ENCODE peak calls at places on chromosomes 6 and 20, in ten cellular contexts. Q is lung, C is left lung, A is lower leg skin, W is GM20000, G is AG09309, X is AG10803, I is esophagus squamous epithelium, H is ovary, U is Peyer's patch. J is an unnamed sample.

GRCh38 chr6:102798631-102799030 is 1405.1 kb downstream of the GRIK2 start:
- DNase-seq in W (no peak), C (no peak), X (no peak), A (no peak), H (no peak), I (no peak), Q (no peak), U (no peak), G (no peak), J (no peak)

GRCh38 chr6:133756046-133756445 is 132.9 kb upstream of the TCF21 start:
- DNase-seq in U (no peak), G (no peak), Q (no peak), A (no peak), I (no peak), H (no peak), X (peak), W (no peak), C (no peak), J (no peak)

GRCh38 chr6:5081955-5082354 is 3.2 kb upstream of the PPP1R3G start:
- DNase-seq in W (no peak), Q (no peak), H (no peak), C (no peak), X (no peak), A (no peak), I (no peak), U (no peak), G (no peak), J (no peak)

GRCh38 chr20:24368253-24368652 is 101.2 kb upstream of the SYNDIG1 start:
- DNase-seq in C (no peak), Q (no peak), G (no peak), W (no peak), U (no peak), A (no peak), X (no peak), I (no peak), H (no peak), J (no peak)

GRCh38 chr6:124008689-124009371 is 205.2 kb downstream of the NKAIN2 start:
- DNase-seq in C (no peak), H (no peak), W (no peak), A (no peak), X (no peak), U (no peak), G (no peak), I (no peak), Q (no peak), J (no peak)

GRCh38 chr20:5024103-5024502 is 22.8 kb upstream of the SLC23A2 start:
- DNase-seq in I (no peak), X (no peak), C (no peak), W (no peak), A (no peak), U (no peak), G (no peak), Q (no peak), H (no peak), J (no peak)

GRCh38 chr6:42451595-42452170 is at the start of gene TRERF1:
- DNase-seq in X (peak), U (peak), C (peak), I (no peak), W (peak), G (no peak), A (peak), H (peak), Q (peak), J (peak)

GRCh38 chr6:27073441-27073840 is 174.1 kb upstream of the PRSS16 start:
- DNase-seq in A (no peak), G (no peak), X (no peak), C (no peak), Q (no peak), H (no peak), W (no peak), U (no peak), I (no peak), J (no peak)

GRCh38 chr6:20213271-20213798 is 1.1 kb upstream of the MBOAT1 start:
- DNase-seq in U (no peak), G (no peak), H (peak), I (no peak), A (no peak), W (no peak), C (no peak), Q (no peak), X (peak), J (no peak)

GRCh38 chr6:167564416-167565250 is 239.7 kb downstream of the TTLL2 start:
- DNase-seq in C (no peak), H (no peak), U (peak), I (no peak), Q (no peak), A (peak), W (no peak), X (no peak), G (no peak), J (no peak)

GRCh38 chr20:50272413-50273120 is 81.9 kb downstream of the CEBPB start:
- DNase-seq in X (no peak), A (no peak), I (no peak), G (no peak), Q (no peak), C (no peak), H (no peak), W (no peak), U (no peak), J (no peak)

GRCh38 chr20:19936801-19937583 is 80.2 kb upstream of the NAA20 start:
- DNase-seq in C (peak), A (no peak), H (no peak), U (no peak), X (no peak), I (no peak), G (no peak), Q (no peak), W (no peak), J (no peak)

GRCh38 chr20:62782149-62782892 is 14.0 kb upstream of the MRGBP start:
- DNase-seq in I (no peak), X (no peak), H (no peak), G (no peak), W (no peak), Q (no peak), U (no peak), C (no peak), A (no peak), J (no peak)
- TF ChIP-seq CTCF in I (no peak), X (peak), H (no peak), G (peak), W (peak), Q (no peak), U (no peak), C (no peak), A (no peak), J (no peak)

GRCh38 chr6:132734694-132735236 is 20.9 kb upstream of the VNN1 start:
- DNase-seq in A (no peak), I (no peak), Q (no peak), H (no peak), G (no peak), U (no peak), W (no peak), C (no peak), X (peak), J (no peak)
- TF ChIP-seq CTCF in A (no peak), I (no peak), Q (no peak), H (no peak), G (peak), U (no peak), W (no peak), C (no peak), X (peak), J (peak)

DNA sequence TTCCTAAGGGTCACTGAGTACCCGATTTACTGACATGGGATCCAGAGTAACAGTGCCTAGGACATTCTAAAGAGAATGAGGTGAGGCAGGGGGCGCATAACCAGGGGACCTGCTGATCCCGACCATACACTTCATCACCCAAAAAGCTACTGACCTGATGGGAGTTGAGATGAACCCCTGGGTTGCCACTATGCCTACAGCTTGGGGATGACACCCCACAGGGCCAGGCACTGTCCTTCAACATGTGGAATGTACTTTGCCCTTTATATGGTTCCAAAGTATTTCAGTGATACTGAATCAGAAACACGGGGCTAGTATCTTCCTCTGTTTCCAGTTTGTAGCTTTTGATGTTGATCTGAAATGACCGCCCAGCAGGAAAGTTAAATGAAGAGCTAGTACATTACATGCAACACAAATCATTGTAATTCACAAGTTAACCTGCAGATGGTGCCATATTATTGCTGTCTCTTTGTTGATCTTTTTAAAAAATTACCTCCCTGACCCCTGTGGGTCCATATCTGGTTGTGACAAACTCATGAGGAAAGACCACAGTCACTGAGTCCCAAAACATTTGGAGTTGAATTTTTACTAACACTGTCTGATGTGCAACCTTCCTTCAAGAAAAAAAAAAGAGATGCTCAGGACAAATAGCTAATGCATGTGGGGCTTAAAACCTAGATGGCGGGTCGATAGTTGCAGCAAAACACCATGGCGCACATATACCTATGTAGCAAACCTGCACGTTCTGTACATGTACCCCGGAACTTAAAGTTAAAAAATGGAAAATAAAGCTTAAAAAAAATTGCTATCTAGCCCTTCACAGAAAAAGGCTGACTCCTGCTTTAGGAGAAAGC is 42.7 kb upstream of the GCNT2 start:
- DNase-seq in I (no peak), W (peak), H (no peak), C (no peak), A (no peak), G (no peak), Q (no peak), X (peak), U (no peak), J (no peak)
- TF ChIP-seq CTCF in I (peak), W (peak), H (no peak), C (peak), A (no peak), G (peak), Q (peak), X (peak), U (peak), J (peak)

GRCh38 chr6:137016366-137016765 is 28.4 kb downstream of the IL20RA start:
- DNase-seq in H (no peak), A (no peak), I (no peak), C (no peak), W (no peak), X (peak), U (no peak), G (no peak), Q (no peak), J (no peak)

GRCh38 chr6:137015943-137016342 is 28.8 kb downstream of the IL20RA start:
- DNase-seq in H (no peak), G (no peak), I (no peak), Q (no peak), A (no peak), W (no peak), X (no peak), U (no peak), C (no peak), J (no peak)

GRCh38 chr6:137011406-137011805 is 33.4 kb downstream of the IL20RA start:
- DNase-seq in I (no peak), Q (no peak), C (no peak), W (no peak), X (no peak), H (no peak), A (no peak), U (no peak), G (no peak), J (no peak)

GRCh38 chr6:137013031-137013430 is 31.7 kb downstream of the IL20RA start:
- DNase-seq in U (no peak), G (no peak), I (no peak), C (no peak), H (no peak), W (no peak), Q (no peak), A (no peak), X (peak), J (no peak)

GRCh38 chr6:137013738-137014602 is 30.8 kb downstream of the IL20RA start:
- DNase-seq in C (no peak), U (no peak), X (peak), G (peak), A (no peak), W (no peak), I (no peak), H (no peak), Q (no peak), J (no peak)
- TF ChIP-seq CTCF in C (no peak), U (peak), X (peak), G (peak), A (no peak), W (no peak), I (peak), H (no peak), Q (no peak), J (peak)

GRCh38 chr20:36273414-36274247 is 32.5 kb upstream of the DLGAP4 start:
- DNase-seq in W (peak), X (peak), Q (no peak), A (no peak), U (no peak), C (no peak), H (no peak), G (no peak), I (no peak), J (no peak)
- TF ChIP-seq CTCF in W (no peak), X (peak), Q (no peak), A (no peak), U (no peak), C (no peak), H (no peak), G (peak), I (no peak), J (peak)

DNA sequence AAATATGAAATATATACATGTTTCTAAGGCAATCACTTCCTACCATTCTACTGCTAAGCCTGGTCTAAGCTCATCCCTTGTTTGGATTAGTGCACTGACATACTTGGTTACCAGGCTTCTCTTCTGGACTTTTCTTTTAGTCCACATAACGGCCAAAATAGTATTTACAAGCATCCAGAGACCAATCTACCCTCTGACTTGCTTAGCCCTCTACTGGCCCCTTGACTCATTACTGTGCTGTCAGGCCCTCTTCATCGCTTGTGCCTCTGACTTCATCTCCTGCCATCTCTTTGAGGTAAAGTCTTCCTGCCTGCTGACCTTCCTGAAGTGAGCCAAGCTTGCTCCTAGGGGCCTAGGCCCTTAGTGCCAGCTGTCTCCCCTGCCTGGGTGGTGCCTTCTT is 35.1 kb downstream of the TULP4 start:
- DNase-seq in H (no peak), G (no peak), A (no peak), Q (no peak), U (no peak), I (no peak), X (no peak), W (no peak), C (no peak), J (no peak)
- TF ChIP-seq CTCF in H (no peak), G (peak), A (no peak), Q (no peak), U (no peak), I (no peak), X (no peak), W (no peak), C (no peak), J (no peak)

DNA sequence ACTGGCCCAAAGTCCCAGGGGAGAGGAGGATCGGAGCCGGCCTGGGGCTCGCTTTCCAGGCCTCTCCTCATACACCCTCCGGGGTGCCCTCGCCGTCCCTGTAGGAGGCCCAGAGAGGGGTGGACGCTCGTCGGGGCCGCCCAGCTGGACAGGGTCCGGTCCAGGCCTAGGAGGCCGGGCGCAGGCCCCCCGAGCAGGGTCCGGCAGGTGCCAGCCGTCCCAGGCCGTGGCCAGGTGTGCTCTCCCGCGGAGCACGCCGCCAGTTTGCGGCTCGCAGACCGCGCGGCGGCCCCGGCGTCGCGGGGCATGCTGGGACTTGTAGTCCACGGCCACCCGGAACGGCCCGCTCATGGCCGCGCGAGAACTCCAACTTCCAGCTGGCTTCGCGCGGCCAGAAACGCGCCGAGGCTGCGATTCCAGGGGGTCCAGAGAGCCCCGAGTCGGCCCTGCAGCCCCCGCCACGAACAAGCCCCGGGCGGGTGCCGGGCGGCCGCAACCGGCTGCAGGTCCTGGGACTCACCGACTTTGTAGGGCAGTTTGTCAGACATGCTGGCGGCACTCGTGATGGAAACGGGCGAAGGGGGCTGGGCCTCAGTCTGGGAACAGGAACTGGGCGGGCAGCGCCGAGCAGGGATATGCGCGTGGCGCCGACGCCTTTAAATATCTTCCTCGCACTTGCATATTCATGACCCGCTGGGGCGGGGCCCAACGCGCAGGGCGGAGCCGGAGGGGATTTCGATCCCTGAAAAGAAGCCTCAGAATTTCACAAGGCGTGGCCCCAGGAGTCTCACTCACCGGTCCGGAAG is at the start of gene AHCY:
- DNase-seq in H (peak), C (peak), X (peak), Q (peak), W (peak), G (peak), U (peak), A (peak), I (peak), J (peak)
- TF ChIP-seq CTCF in H (no peak), C (no peak), X (no peak), Q (no peak), W (no peak), G (no peak), U (no peak), A (no peak), I (peak), J (peak)

GRCh38 chr6:17705778-17706579 is 746 bp downstream of the NUP153 start:
- DNase-seq in A (peak), G (no peak), U (peak), Q (peak), C (peak), X (peak), H (peak), I (no peak), W (peak), J (peak)
- TF ChIP-seq CTCF in A (no peak), G (peak), U (no peak), Q (no peak), C (no peak), X (peak), H (no peak), I (no peak), W (no peak), J (peak)

GRCh38 chr20:45971675-45972499 is at the start of gene ZNF335:
- DNase-seq in C (peak), I (peak), G (peak), Q (peak), H (peak), X (peak), W (peak), A (peak), U (peak), J (peak)
- TF ChIP-seq CTCF in C (peak), I (peak), G (no peak), Q (peak), H (peak), X (no peak), W (no peak), A (no peak), U (peak), J (peak)

DNA sequence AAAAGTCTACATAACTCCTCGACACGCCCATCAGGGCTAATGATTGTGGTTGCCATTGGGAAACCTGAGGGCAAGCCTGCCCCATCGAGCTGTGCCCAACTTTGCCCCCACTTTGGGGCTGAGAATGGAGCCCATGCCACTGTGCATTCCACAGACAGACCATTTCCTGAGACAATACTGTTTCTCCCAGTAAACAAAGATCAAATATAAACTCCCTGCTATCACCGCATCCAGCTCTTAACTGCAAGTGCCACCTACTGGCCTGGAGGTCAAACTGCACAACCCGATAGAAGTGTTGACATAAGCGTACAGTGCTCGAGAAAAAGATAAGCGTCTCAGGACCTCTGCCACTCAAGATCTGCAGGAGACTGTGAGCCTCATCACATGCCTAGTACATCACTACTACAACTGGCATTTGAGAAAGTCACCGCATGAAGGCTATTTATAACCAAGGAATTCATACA is 4.7 kb upstream of the DEFB126 start:
- DNase-seq in U (no peak), H (no peak), X (no peak), C (no peak), W (no peak), G (no peak), Q (no peak), A (no peak), I (no peak), J (no peak)
- TF ChIP-seq CTCF in U (no peak), H (no peak), X (peak), C (no peak), W (no peak), G (peak), Q (no peak), A (no peak), I (no peak), J (no peak)

J was measured in progenitor cell of endocrine pancreas.